ENCODE peak calls at places on chromosomes 1 and 21, in eight cellular contexts. A is H54; G is Kasumi-1; M is HCT116; H is EL; J is CD4-positive, alpha-beta T cell; K is prostate gland; E is activated naive CD4-positive, alpha-beta T cell treated with Interleukin-2 at 50 U/mL for 16 hours. Q is an unnamed sample.

GRCh38 chr21:34180826-34181359 is 107.5 kb downstream of the MRPS6 start:
- DNase-seq in A (no peak), G (no peak), M (no peak), H (no peak), J (no peak), K (no peak), E (no peak), Q (no peak)

GRCh38 chr1:221240652-221241051 is 361.4 kb downstream of the HLX start:
- DNase-seq in A (no peak), G (no peak), M (no peak), H (no peak), J (no peak), K (no peak), E (no peak), Q (no peak)

GRCh38 chr1:218377143-218377660 is 32.1 kb downstream of the TGFB2 start:
- DNase-seq in A (peak), G (peak), M (peak), H (peak), J (peak), K (peak), E (peak), Q (peak)

GRCh38 chr1:910311-910880 is 13.3 kb upstream of the SAMD11 start:
- DNase-seq in A (peak), G (no peak), M (no peak), H (no peak), J (no peak), K (no peak), E (peak), Q (no peak)

GRCh38 chr1:164712131-164713031 is 153.4 kb downstream of the PBX1 start:
- DNase-seq in A (no peak), G (no peak), M (no peak), H (peak), J (no peak), K (no peak), E (no peak), Q (no peak)

GRCh38 chr1:59743324-59744108 is 71.2 kb upstream of the HOOK1 start:
- DNase-seq in A (no peak), G (peak), M (no peak), H (no peak), J (no peak), K (no peak), E (no peak), Q (no peak)

GRCh38 chr1:184152944-184153343 is 101.4 kb downstream of the TSEN15 start:
- DNase-seq in A (no peak), G (no peak), M (no peak), H (no peak), J (no peak), K (no peak), E (no peak), Q (no peak)

GRCh38 chr1:41728403-41729202 is 190.1 kb downstream of the HIVEP3 start:
- DNase-seq in A (no peak), G (no peak), M (no peak), H (no peak), J (no peak), K (no peak), E (peak), Q (no peak)

GRCh38 chr1:50110656-50111055 is 1.9 kb downstream of the ELAVL4 start:
- DNase-seq in A (no peak), G (no peak), M (no peak), H (no peak), J (no peak), K (no peak), E (no peak), Q (no peak)

GRCh38 chr1:58946390-58946789 is 162.5 kb upstream of the JUN start:
- DNase-seq in A (no peak), G (no peak), M (no peak), H (no peak), J (no peak), K (no peak), E (no peak), Q (no peak)

GRCh38 chr1:74971982-74972381 is 162.2 kb upstream of the LHX8 start:
- DNase-seq in A (no peak), G (no peak), M (no peak), H (no peak), J (no peak), K (no peak), E (no peak), Q (no peak)

GRCh38 chr1:2934642-2935081 is 86.6 kb upstream of the ACTRT2 start:
- DNase-seq in A (no peak), G (no peak), M (no peak), H (no peak), J (no peak), K (no peak), E (no peak), Q (no peak)

GRCh38 chr1:168321945-168322344 is 41.3 kb downstream of the TBX19 start:
- DNase-seq in A (no peak), G (peak), M (peak), H (peak), J (no peak), K (no peak), E (no peak), Q (no peak)

GRCh38 chr1:193754732-193755427 is 568.5 kb upstream of the B3GALT2 start:
- DNase-seq in A (no peak), G (peak), M (peak), H (peak), J (no peak), K (no peak), E (no peak), Q (no peak)